ENCODE peak calls at places on chromosomes 5 and 9, in six cellular contexts. N is gastrocnemius medialis, S is lower lobe of right lung, C is endothelial cell of umbilical vein, M is thyroid gland, U is pancreas. J is an unnamed sample.

GRCh38 chr9:121182976-121183375 is 18.7 kb downstream of the RAB14 start:
- DNase-seq in N (no peak), M (no peak), S (no peak), U (no peak), C (no peak), J (no peak)

GRCh38 chr5:180596668-180597231 is 5.5 kb upstream of the SCGB3A1 start:
- DNase-seq in C (no peak), S (peak), U (no peak), N (no peak), M (no peak), J (no peak)

GRCh38 chr5:174529925-174530681 is 194.3 kb upstream of the MSX2 start:
- DNase-seq in M (no peak), U (no peak), N (no peak), S (no peak), C (no peak), J (peak)

GRCh38 chr9:123251741-123252140 is 16.6 kb downstream of the STRBP start:
- DNase-seq in M (peak), C (no peak), N (no peak), S (no peak), U (no peak), J (no peak)

GRCh38 chr9:110208031-110208430 is at the start of gene C9orf152:
- DNase-seq in C (no peak), U (peak), S (peak), N (no peak), M (peak), J (no peak)

GRCh38 chr5:59178071-59178470 is 595.2 kb downstream of the RAB3C start:
- DNase-seq in S (no peak), U (no peak), C (no peak), N (no peak), M (no peak), J (no peak)

GRCh38 chr5:23639326-23639725 is 131.9 kb downstream of the PRDM9 start:
- DNase-seq in M (no peak), C (no peak), N (no peak), U (no peak), S (no peak), J (no peak)

GRCh38 chr5:74556631-74557595 is 83.6 kb downstream of the ENC1 start:
- DNase-seq in N (no peak), S (no peak), U (no peak), M (no peak), C (no peak), J (peak)

GRCh38 chr5:131587541-131587940 is 47.5 kb downstream of the RAPGEF6 start:
- DNase-seq in M (no peak), U (no peak), N (no peak), S (no peak), C (peak), J (peak)

GRCh38 chr5:173429489-173430150 is 101.4 kb upstream of the STC2 start:
- DNase-seq in U (no peak), S (no peak), C (no peak), N (no peak), M (no peak), J (peak)

GRCh38 chr5:138438724-138439536 is at the start of gene REEP2:
- DNase-seq in M (peak), C (peak), S (no peak), N (no peak), U (no peak), J (peak)

GRCh38 chr5:120532835-120533234 is 68.7 kb downstream of the PRR16 start:
- DNase-seq in M (no peak), N (no peak), U (no peak), C (no peak), S (no peak), J (no peak)
- TF ChIP-seq CTCF in M (no peak), N (no peak), U (no peak), C (peak), S (no peak), J (no peak)

GRCh38 chr9:130171226-130172148 is 717 bp upstream of the NCS1 start:
- DNase-seq in U (no peak), M (peak), C (no peak), N (no peak), S (no peak), J (no peak)
- H3K4me3 ChIP-seq in U (peak), M (peak), C (peak), N (peak), S (peak), J (peak)

GRCh38 chr5:82494942-82495341 is 216.8 kb upstream of the RPS23 start:
- DNase-seq in M (no peak), U (no peak), S (no peak), C (peak), N (no peak), J (peak)
- TF ChIP-seq CTCF in M (no peak), U (no peak), S (no peak), C (no peak), N (no peak), J (peak)

GRCh38 chr9:5459289-5459829 is 9.0 kb downstream of the CD274 start:
- DNase-seq in N (no peak), C (no peak), M (no peak), U (no peak), S (no peak), J (peak)

GRCh38 chr9:5453673-5454072 is 3.3 kb downstream of the CD274 start:
- DNase-seq in U (no peak), N (no peak), C (no peak), S (no peak), M (no peak), J (no peak)

GRCh38 chr9:5453004-5453403 is 2.7 kb downstream of the CD274 start:
- DNase-seq in N (no peak), M (no peak), C (no peak), U (no peak), S (no peak), J (peak)

GRCh38 chr9:5452286-5452609 is 1.9 kb downstream of the CD274 start:
- DNase-seq in C (no peak), N (no peak), M (no peak), S (no peak), U (no peak), J (no peak)

DNA sequence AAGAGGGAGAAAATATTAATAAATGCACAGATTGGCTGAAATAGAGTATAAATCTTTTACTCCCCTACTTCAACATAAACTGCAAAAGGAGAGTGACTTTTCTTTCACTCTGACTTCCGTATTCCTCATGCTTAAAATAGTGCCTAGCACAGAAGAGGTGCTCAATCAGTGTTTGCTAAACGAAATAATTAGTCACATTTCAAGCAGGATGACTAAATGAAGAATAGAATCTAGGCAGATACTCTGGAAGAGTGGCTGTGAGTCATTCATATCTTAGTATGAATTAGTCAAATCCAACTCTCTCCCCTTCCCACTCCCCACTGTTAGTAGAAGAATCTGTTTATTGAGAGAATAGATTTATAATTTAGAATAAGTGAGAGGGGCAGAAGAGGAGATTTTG is 4.8 kb downstream of the CD274 start:
- DNase-seq in N (no peak), C (peak), S (no peak), U (no peak), M (no peak), J (peak)
- H3K4me3 ChIP-seq in N (no peak), C (no peak), S (no peak), U (no peak), M (no peak), J (no peak)

J was measured in bronchial epithelial cell.